ENCODE peak calls at places on chromosomes 16 and 17, in eight cellular contexts. Y is H9; K is transverse colon; G is CD8-positive, alpha-beta T cell; R is Caco-2; A is body of pancreas; Q is neural progenitor cell; E is heart right ventricle. I is an unnamed sample.

GRCh38 chr16:51150894-51151320 is at the start of gene SALL1:
- DNase-seq in Y (no peak), K (no peak), G (no peak), R (no peak), A (no peak), Q (peak; percentile 46), E (no peak), I (no peak)

GRCh38 chr17:29376667-29377268 is 13.4 kb upstream of the TAOK1 start:
- DNase-seq in Y (peak; percentile 54), K (no peak), G (no peak), R (no peak), A (no peak), Q (peak; percentile 81), E (peak; percentile 6), I (no peak)

GRCh38 chr16:70661918-70662641 is 15.7 kb downstream of the IL34 start:
- DNase-seq in Y (no peak), K (no peak), G (no peak), R (no peak), A (no peak), Q (no peak), E (no peak), I (peak; percentile 46)

GRCh38 chr17:59617141-59617757 is 2.4 kb upstream of the CLTC start:
- DNase-seq in Y (no peak), K (no peak), G (no peak), R (peak; percentile 9), A (no peak), Q (no peak), E (no peak), I (no peak)

GRCh38 chr17:53135969-53136368 is 686.8 kb upstream of the KIF2B start:
- DNase-seq in Y (no peak), K (no peak), G (no peak), R (no peak), A (no peak), Q (no peak), E (no peak), I (no peak)

GRCh38 chr17:61556224-61557188 is 34.5 kb downstream of the NACA2 start:
- DNase-seq in Y (no peak), K (no peak), G (no peak), R (no peak), A (no peak), Q (no peak), E (no peak), I (no peak)

GRCh38 chr17:40417258-40417608 is 463 bp downstream of the TOP2A start:
- DNase-seq in Y (peak; percentile 51), K (no peak), G (no peak), R (no peak), A (no peak), Q (peak; percentile 71), E (no peak), I (no peak)

GRCh38 chr17:10657123-10657522 is at the start of gene MYH3:
- DNase-seq in Y (no peak), K (no peak), G (no peak), R (no peak), A (no peak), Q (no peak), E (no peak), I (no peak)

GRCh38 chr17:40178021-40178601 is 841 bp downstream of the RAPGEFL1 start:
- DNase-seq in Y (peak; percentile 80), K (peak; percentile 37), G (no peak), R (no peak), A (no peak), Q (peak; percentile 60), E (no peak), I (peak; percentile 66)

GRCh38 chr17:33785281-33785680 is 469.8 kb upstream of the CCL2 start:
- DNase-seq in Y (no peak), K (no peak), G (no peak), R (no peak), A (no peak), Q (no peak), E (no peak), I (no peak)
- TF ChIP-seq CTCF in Y (no peak), K (no peak), G (no peak), R (no peak), A (no peak), Q (no peak), E (no peak), I (no peak)

GRCh38 chr17:83099570-83100181 is 20.3 kb downstream of the METRNL start:
- DNase-seq in Y (no peak), K (peak; percentile 33), G (no peak), R (no peak), A (peak; percentile 59), Q (peak; percentile 32), E (no peak), I (peak; percentile 44)
- H3K4me1 ChIP-seq in Y (no peaks in the 10 kb centered on the region), K (peaks cover 37% of the 10 kb centered on the region), G (peaks cover 15% of the 10 kb centered on the region), R (peaks cover 24% of the 10 kb centered on the region), A (peaks cover 59% of the 10 kb centered on the region), Q (peaks cover 13% of the 10 kb centered on the region), E (peaks cover 28% of the 10 kb centered on the region), I (peaks cover 49% of the 10 kb centered on the region)

DNA sequence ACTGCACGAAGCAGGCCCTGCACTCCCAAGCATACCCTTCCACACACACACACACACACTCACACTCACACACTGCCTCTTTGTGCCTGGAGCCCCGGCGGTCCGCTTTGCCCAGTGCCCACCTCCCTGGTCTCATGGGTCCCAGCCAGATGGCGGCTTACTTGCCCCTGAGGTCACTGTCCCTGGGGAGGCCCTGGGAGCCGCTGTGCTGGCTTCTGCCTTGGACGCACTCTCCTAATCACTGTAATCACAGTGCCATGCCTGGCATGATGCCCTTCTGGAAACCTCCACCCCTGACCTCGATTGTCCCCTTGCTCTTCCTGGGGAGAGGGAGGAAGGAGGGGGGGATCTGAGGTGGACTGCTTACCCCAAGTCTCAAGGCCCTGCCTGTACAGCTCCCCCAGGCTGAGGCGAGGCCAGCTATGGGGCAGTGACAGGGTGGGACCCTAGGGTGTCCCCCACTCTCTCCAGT is 36.0 kb downstream of the ARHGAP23 start:
- DNase-seq in Y (no peak), K (no peak), G (no peak), R (no peak), A (no peak), Q (no peak), E (peak; percentile 73), I (no peak)
- H3K9me3 ChIP-seq in Y (no peaks in the 10 kb centered on the region), K (no peaks in the 10 kb centered on the region), G (no peaks in the 10 kb centered on the region), R (no peaks in the 10 kb centered on the region), A (no peaks in the 10 kb centered on the region), Q (no peaks in the 10 kb centered on the region), E (no peaks in the 10 kb centered on the region), I (no peaks in the 10 kb centered on the region)

GRCh38 chr16:89023151-89023551 is 46.1 kb upstream of the CBFA2T3 start:
- DNase-seq in Y (no peak), K (no peak), G (no peak), R (no peak), A (no peak), Q (no peak), E (no peak), I (peak; percentile 17)
- TF ChIP-seq CTCF in Y (no peak), K (no peak), G (no peak), R (no peak), A (no peak), Q (no peak), E (no peak), I (no peak)

GRCh38 chr17:64004903-64005733 is 7.0 kb downstream of the PRR29 start:
- DNase-seq in Y (peak; percentile 29), K (no peak), G (no peak), R (no peak), A (no peak), Q (no peak), E (no peak), I (no peak)

GRCh38 chr17:64001763-64002529 is 3.8 kb downstream of the PRR29 start:
- DNase-seq in Y (peak; percentile 33), K (no peak), G (no peak), R (no peak), A (no peak), Q (peak; percentile 1), E (peak; percentile 70), I (no peak)

GRCh38 chr17:64004218-64004770 is 6.1 kb downstream of the PRR29 start:
- DNase-seq in Y (no peak), K (no peak), G (no peak), R (no peak), A (no peak), Q (no peak), E (no peak), I (no peak)

GRCh38 chr17:64002658-64003525 is 4.7 kb downstream of the PRR29 start:
- DNase-seq in Y (peak; percentile 26), K (no peak), G (no peak), R (no peak), A (no peak), Q (peak; percentile 1), E (no peak), I (no peak)

DNA sequence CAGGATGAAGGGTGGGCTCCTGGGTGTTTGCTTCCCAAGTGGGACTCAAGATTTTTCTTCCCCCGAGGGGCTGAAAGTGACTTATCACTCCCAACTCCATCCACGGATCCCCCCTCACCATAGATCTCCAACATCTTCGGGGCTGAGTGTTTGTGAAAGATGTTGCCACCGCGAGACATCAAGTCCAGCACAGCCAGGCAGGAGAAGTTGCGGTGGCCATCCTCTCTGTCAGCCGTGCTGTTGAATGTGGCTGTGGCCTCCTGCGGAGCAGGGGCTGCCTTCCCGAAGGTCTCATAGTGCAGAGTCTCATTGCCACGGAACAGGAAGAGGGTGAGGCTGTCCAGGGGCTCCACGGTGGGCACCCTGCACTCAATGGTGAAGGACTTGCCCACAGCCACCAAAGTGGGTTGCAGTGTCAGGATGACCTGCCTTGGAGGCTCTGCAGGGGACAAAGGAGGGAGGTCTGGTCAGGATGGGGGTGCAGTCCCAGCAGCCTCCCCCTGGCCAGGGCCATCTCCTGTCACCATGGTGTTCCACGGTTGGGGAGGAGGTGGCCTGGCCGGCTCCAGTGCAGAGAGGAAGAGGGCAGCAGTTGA is 5.5 kb downstream of the PRR29 start:
- DNase-seq in Y (peak; percentile 24), K (no peak), G (no peak), R (no peak), A (no peak), Q (peak; percentile 0), E (no peak), I (no peak)
- H3K4me1 ChIP-seq in Y (no peaks in the 10 kb centered on the region), K (peaks cover 10% of the 10 kb centered on the region), G (peaks cover 31% of the 10 kb centered on the region), R (no peaks in the 10 kb centered on the region), A (peaks cover 4% of the 10 kb centered on the region), Q (peaks cover 12% of the 10 kb centered on the region), E (peaks cover 37% of the 10 kb centered on the region), I (peaks cover 13% of the 10 kb centered on the region)

GRCh38 chr16:73737637-73738036 is 559.0 kb upstream of the PSMD7 start:
- DNase-seq in Y (no peak), K (no peak), G (no peak), R (no peak), A (no peak), Q (no peak), E (no peak), I (no peak)
- H3K9me3 ChIP-seq in Y (no peaks in the 10 kb centered on the region), K (no peaks in the 10 kb centered on the region), G (no peaks in the 10 kb centered on the region), R (no peaks in the 10 kb centered on the region), A (no peaks in the 10 kb centered on the region), Q (peaks cover 14% of the 10 kb centered on the region), E (peaks cover 13% of the 10 kb centered on the region), I (no peaks in the 10 kb centered on the region)

DNA sequence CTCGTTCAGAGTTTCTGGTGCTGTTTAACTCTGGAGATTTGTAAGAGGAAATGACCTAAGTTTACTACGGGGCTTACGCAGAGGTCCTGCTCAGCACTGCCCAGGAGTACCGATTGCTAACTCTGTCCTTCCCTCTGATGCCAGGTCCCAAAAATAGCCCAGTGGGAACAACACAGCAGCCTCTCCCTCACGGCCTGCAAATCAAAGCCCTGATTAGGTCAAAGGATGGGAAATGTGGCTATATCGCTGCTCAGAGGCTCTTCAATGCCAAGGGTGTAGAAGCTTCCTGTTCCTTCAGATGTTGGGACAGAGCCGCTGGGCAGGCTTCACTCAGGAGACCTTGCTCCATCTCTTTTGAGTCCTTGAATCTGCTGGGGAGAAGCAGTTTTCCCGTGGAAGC is 174.2 kb upstream of the KCNJ16 start:
- DNase-seq in Y (no peak), K (no peak), G (no peak), R (no peak), A (no peak), Q (no peak), E (peak; percentile 73), I (no peak)
- TF ChIP-seq CTCF in Y (no peak), K (no peak), G (no peak), R (no peak), A (no peak), Q (no peak), E (no peak), I (no peak)

I was measured in mucosa of descending colon.